ENCODE peak calls at places on chromosomes 12 and 14, in four cellular contexts. C is stimulated activated CD8-positive, alpha-beta memory T cell treated with anti-CD3 and anti-CD28 coated beads, Interleukin-4, amount 100 ng/mL, for 4 hours; K is SW480; Y is fibroblast of villous mesenchyme. R is an unnamed sample.

GRCh38 chr12:9736931-9737705 is 4.2 kb upstream of the CLECL1 start:
- DNase-seq in C (no peak), K (no peak), Y (peak; percentile 67), R (no peak)

GRCh38 chr14:53953828-53954550 is 2.6 kb downstream of the BMP4 start:
- DNase-seq in C (no peak), K (peak; percentile 54), Y (peak; percentile 63), R (no peak)

GRCh38 chr12:118035194-118036041 is 18.9 kb downstream of the RFC5 start:
- DNase-seq in C (no peak), K (no peak), Y (no peak), R (no peak)

GRCh38 chr12:5904969-5905368 is 40.1 kb downstream of the ANO2 start:
- DNase-seq in C (no peak), K (no peak), Y (no peak), R (no peak)

GRCh38 chr14:24327303-24327702 is 7.6 kb downstream of the ADCY4 start:
- DNase-seq in C (no peak), K (no peak), Y (no peak), R (no peak)

GRCh38 chr12:121330195-121330594 is 22.0 kb downstream of the ANAPC5 start:
- DNase-seq in C (no peak), K (no peak), Y (no peak), R (no peak)

GRCh38 chr12:19398376-19399363 is 40.6 kb upstream of the AEBP2 start:
- DNase-seq in C (no peak), K (no peak), Y (no peak), R (no peak)

GRCh38 chr12:12503384-12504078 is 59.1 kb downstream of the DUSP16 start:
- DNase-seq in C (no peak), K (no peak), Y (no peak), R (no peak)

GRCh38 chr12:59973515-59973914 is 377.7 kb downstream of the SLC16A7 start:
- DNase-seq in C (no peak), K (peak; percentile 31), Y (peak; percentile 53), R (no peak)

GRCh38 chr14:59305231-59305630 is 116.8 kb downstream of the DAAM1 start:
- DNase-seq in C (no peak), K (no peak), Y (no peak), R (no peak)

GRCh38 chr12:79164890-79165289 is 300.3 kb downstream of the SYT1 start:
- DNase-seq in C (no peak), K (no peak), Y (no peak), R (no peak)

GRCh38 chr12:130196827-130197226 is 34.6 kb downstream of the FZD10 start:
- DNase-seq in C (no peak), K (no peak), Y (no peak), R (no peak)

GRCh38 chr12:52884526-52885293 is 20.2 kb downstream of the KRT8 start:
- DNase-seq in C (peak; percentile 53), K (peak; percentile 71), Y (peak; percentile 70), R (no peak)

GRCh38 chr12:57479043-57479375 is 657 bp downstream of the ARHGAP9 start:
- DNase-seq in C (no peak), K (no peak), Y (no peak), R (no peak)

GRCh38 chr14:54322241-54322640 is 74.6 kb upstream of the CDKN3 start:
- DNase-seq in C (no peak), K (no peak), Y (no peak), R (no peak)

GRCh38 chr14:104096751-104097700 is 11.5 kb downstream of the ASPG start:
- DNase-seq in C (no peak), K (no peak), Y (no peak), R (no peak)

GRCh38 chr12:62817556-62818271 is 117.2 kb downstream of the PPM1H start:
- DNase-seq in C (no peak), K (peak; percentile 68), Y (peak; percentile 71), R (peak; percentile 56)

GRCh38 chr12:132596016-132596415 is 14.4 kb downstream of the LRCOL1 start:
- DNase-seq in C (no peak), K (no peak), Y (peak; percentile 56), R (no peak)

GRCh38 chr14:105408592-105408991 is 10.3 kb downstream of the TEX22 start:
- DNase-seq in C (no peak), K (no peak), Y (no peak), R (no peak)

GRCh38 chr14:97379091-97379531 is 581.9 kb downstream of the VRK1 start:
- DNase-seq in C (no peak), K (no peak), Y (no peak), R (no peak)

GRCh38 chr12:117484901-117485300 is 123.5 kb upstream of the NOS1 start:
- DNase-seq in C (no peak), K (no peak), Y (no peak), R (no peak)